ENCODE peak calls at places on chromosomes 5 and 9, in ten cellular contexts. J is anterior cingulate cortex; Q is NCI-H774; A is activated CD8-positive, alpha-beta memory T cell treated with anti-CD3 and anti-CD28 coated beads for 1 hour; R is heart left ventricle; B is NCI-H1105; D is left ventricle myocardium inferior; K is mesothelial cell of epicardium; U is T-helper 2 cell; N is Kasumi-1. X is an unnamed sample.
A peak's percentile ranks its signal among the peaks of the same experiment; 100 is the strongest.

GRCh38 chr5:1492757-1493156 is 31.0 kb downstream of the LPCAT1 start:
- DNase-seq in Q (no peak), U (no peak), R (no peak), D (no peak), K (no peak), J (no peak), B (no peak), A (no peak), N (no peak), X (no peak)

GRCh38 chr9:133729646-133730281 is 8.4 kb downstream of the SARDH start:
- DNase-seq in B (no peak), J (no peak), A (no peak), K (no peak), D (no peak), Q (no peak), N (no peak), U (no peak), R (no peak), X (no peak)

GRCh38 chr9:70406446-70406862 is 8.0 kb downstream of the KLF9 start:
- DNase-seq in A (no peak), U (no peak), Q (no peak), D (no peak), B (no peak), N (peak; percentile 53), J (no peak), R (no peak), K (no peak), X (peak; percentile 69)

GRCh38 chr5:111668713-111669112 is 88.3 kb downstream of the NREP start:
- DNase-seq in N (no peak), Q (no peak), K (no peak), D (no peak), B (no peak), J (no peak), U (no peak), R (no peak), A (no peak), X (peak; percentile 18)

GRCh38 chr9:130995399-130995941 is 13.5 kb upstream of the LAMC3 start:
- DNase-seq in U (no peak), A (no peak), K (no peak), R (peak; percentile 46), Q (no peak), D (peak; percentile 31), N (peak; percentile 92), J (no peak), B (no peak), X (peak; percentile 26)

GRCh38 chr9:87857948-87858335 is 24.7 kb upstream of the SPATA31E1 start:
- DNase-seq in B (no peak), R (no peak), D (no peak), U (no peak), N (no peak), J (no peak), K (no peak), Q (no peak), A (no peak), X (no peak)

GRCh38 chr9:117034862-117035261 is 347.8 kb downstream of the TRIM32 start:
- DNase-seq in N (peak; percentile 1), A (no peak), Q (no peak), J (no peak), D (no peak), R (no peak), U (no peak), B (no peak), K (peak; percentile 40), X (no peak)

GRCh38 chr9:72150653-72151052 is 1.4 kb downstream of the GDA start:
- DNase-seq in K (no peak), J (no peak), D (no peak), A (no peak), Q (no peak), R (no peak), N (no peak), U (no peak), B (no peak), X (no peak)

GRCh38 chr5:111998871-111999270 is 241.9 kb upstream of the NREP start:
- DNase-seq in Q (no peak), R (no peak), U (no peak), B (no peak), D (no peak), A (no peak), K (no peak), N (no peak), J (no peak), X (no peak)

GRCh38 chr5:88660947-88661869 is 221.8 kb downstream of the MEF2C start:
- DNase-seq in N (peak; percentile 87), Q (peak; percentile 97), A (no peak), K (peak; percentile 77), R (peak; percentile 46), J (peak; percentile 99), U (no peak), D (no peak), B (peak; percentile 78), X (peak; percentile 43)

GRCh38 chr5:80884851-80885697 is 75.1 kb upstream of the RASGRF2 start:
- DNase-seq in D (no peak), A (no peak), R (no peak), K (no peak), Q (no peak), B (no peak), N (no peak), U (no peak), J (no peak), X (no peak)

GRCh38 chr9:114811301-114811700 is 5.5 kb upstream of the TNFSF15 start:
- DNase-seq in R (no peak), N (no peak), U (no peak), B (no peak), Q (no peak), K (no peak), J (no peak), D (no peak), A (no peak), X (no peak)

GRCh38 chr5:132298813-132299212 is 4.6 kb downstream of the SLC22A4 start:
- DNase-seq in B (no peak), Q (no peak), U (no peak), D (no peak), R (no peak), A (no peak), K (no peak), N (no peak), J (no peak), X (no peak)

X was measured in fibroblast of villous mesenchyme.